ENCODE peak calls at places on chromosomes 3 and 15, in four cellular contexts. One of them, this sample, is unnamed.

GRCh38 chr3:38646630-38647029 is 2.9 kb downstream of the SCN5A start:
- DNase-seq in dorsolateral prefrontal cortex: no peak
- DNase-seq in heart right ventricle: no peak
- DNase-seq in A549: peak
- DNase-seq in this sample: no peak

GRCh38 chr3:13479332-13479581 is 849 bp upstream of the HDAC11 start:
- DNase-seq in dorsolateral prefrontal cortex: peak
- DNase-seq in heart right ventricle: peak
- DNase-seq in A549: no peak
- DNase-seq in this sample: no peak

GRCh38 chr3:76199382-76199781 is 414.0 kb upstream of the ZNF717 start:
- DNase-seq in dorsolateral prefrontal cortex: no peak
- DNase-seq in heart right ventricle: no peak
- DNase-seq in A549: no peak
- DNase-seq in this sample: peak

GRCh38 chr15:62164500-62165028 is 521 bp downstream of the C2CD4B start:
- DNase-seq in dorsolateral prefrontal cortex: peak
- DNase-seq in heart right ventricle: no peak
- DNase-seq in A549: peak
- DNase-seq in this sample: no peak

GRCh38 chr3:193016437-193016887 is 98.8 kb upstream of the MB21D2 start:
- DNase-seq in dorsolateral prefrontal cortex: peak
- DNase-seq in heart right ventricle: peak
- DNase-seq in A549: no peak
- DNase-seq in this sample: peak

GRCh38 chr15:40421246-40422157 is 15.9 kb downstream of the IVD start:
- DNase-seq in dorsolateral prefrontal cortex: peak
- DNase-seq in heart right ventricle: peak
- DNase-seq in A549: peak
- DNase-seq in this sample: no peak

GRCh38 chr3:197031315-197032285 is 2.0 kb upstream of the MELTF start:
- DNase-seq in dorsolateral prefrontal cortex: no peak
- DNase-seq in heart right ventricle: peak
- DNase-seq in A549: peak
- DNase-seq in this sample: peak

GRCh38 chr3:27756877-27757276 is 34.8 kb upstream of the EOMES start:
- DNase-seq in dorsolateral prefrontal cortex: no peak
- DNase-seq in heart right ventricle: no peak
- DNase-seq in A549: no peak
- DNase-seq in this sample: no peak

GRCh38 chr3:14768881-14769280 is 49.9 kb upstream of the FGD5 start:
- DNase-seq in dorsolateral prefrontal cortex: no peak
- DNase-seq in heart right ventricle: no peak
- DNase-seq in A549: no peak
- DNase-seq in this sample: no peak

GRCh38 chr3:155859859-155860258 is 5.6 kb upstream of the SLC33A1 start:
- DNase-seq in dorsolateral prefrontal cortex: no peak
- DNase-seq in heart right ventricle: no peak
- DNase-seq in A549: peak
- DNase-seq in this sample: no peak

GRCh38 chr3:78820497-78820896 is 947.3 kb downstream of the ROBO1 start:
- DNase-seq in dorsolateral prefrontal cortex: no peak
- DNase-seq in heart right ventricle: no peak
- DNase-seq in A549: no peak
- DNase-seq in this sample: no peak

GRCh38 chr3:71752911-71753715 is 542 bp upstream of the GPR27 start:
- DNase-seq in dorsolateral prefrontal cortex: peak
- DNase-seq in heart right ventricle: no peak
- DNase-seq in A549: no peak
- DNase-seq in this sample: no peak

GRCh38 chr15:41928100-41928499 is 34.2 kb upstream of the SPTBN5 start:
- DNase-seq in dorsolateral prefrontal cortex: no peak
- DNase-seq in heart right ventricle: no peak
- DNase-seq in A549: peak
- DNase-seq in this sample: no peak

GRCh38 chr3:175163686-175164085 is 304.6 kb downstream of the NAALADL2 start:
- DNase-seq in dorsolateral prefrontal cortex: peak
- DNase-seq in heart right ventricle: no peak
- DNase-seq in A549: no peak
- DNase-seq in this sample: peak

GRCh38 chr3:126659915-126660886 is 5.3 kb upstream of the TXNRD3 start:
- DNase-seq in dorsolateral prefrontal cortex: no peak
- DNase-seq in heart right ventricle: no peak
- DNase-seq in A549: peak
- DNase-seq in this sample: no peak

GRCh38 chr3:12869025-12869695 is 27.8 kb upstream of the RPL32 start:
- DNase-seq in dorsolateral prefrontal cortex: no peak
- DNase-seq in heart right ventricle: peak
- DNase-seq in A549: no peak
- DNase-seq in this sample: no peak

GRCh38 chr3:33233884-33234283 is 15.3 kb upstream of the SUSD5 start:
- DNase-seq in dorsolateral prefrontal cortex: no peak
- DNase-seq in heart right ventricle: no peak
- DNase-seq in A549: no peak
- DNase-seq in this sample: no peak

GRCh38 chr3:4988815-4989648 is 9.8 kb downstream of the BHLHE40 start:
- DNase-seq in dorsolateral prefrontal cortex: no peak
- DNase-seq in heart right ventricle: peak
- DNase-seq in A549: peak
- DNase-seq in this sample: no peak

GRCh38 chr15:63212050-63212973 is 22.9 kb downstream of the RAB8B start:
- DNase-seq in dorsolateral prefrontal cortex: no peak
- DNase-seq in heart right ventricle: no peak
- DNase-seq in A549: no peak
- DNase-seq in this sample: no peak

GRCh38 chr15:66651913-66652642 is 50.0 kb upstream of the SMAD6 start:
- DNase-seq in dorsolateral prefrontal cortex: no peak
- DNase-seq in heart right ventricle: no peak
- DNase-seq in A549: no peak
- DNase-seq in this sample: no peak

GRCh38 chr15:74730619-74731316 is 5.4 kb upstream of the CYP1A1 start:
- DNase-seq in dorsolateral prefrontal cortex: no peak
- DNase-seq in heart right ventricle: no peak
- DNase-seq in A549: no peak
- DNase-seq in this sample: no peak

GRCh38 chr3:77042892-77043291 is 3.0 kb downstream of the ROBO2 start:
- DNase-seq in dorsolateral prefrontal cortex: no peak
- DNase-seq in heart right ventricle: no peak
- DNase-seq in A549: no peak
- DNase-seq in this sample: no peak

GRCh38 chr15:84981711-84982300 is at the start of gene PDE8A:
- DNase-seq in dorsolateral prefrontal cortex: no peak
- DNase-seq in heart right ventricle: peak
- DNase-seq in A549: peak
- DNase-seq in this sample: no peak

GRCh38 chr15:39756806-39757522 is 25.7 kb downstream of the FSIP1 start:
- DNase-seq in dorsolateral prefrontal cortex: no peak
- DNase-seq in heart right ventricle: peak
- DNase-seq in A549: peak
- DNase-seq in this sample: peak

GRCh38 chr3:184186184-184186901 is at the start of gene ABCF3:
- DNase-seq in dorsolateral prefrontal cortex: no peak
- DNase-seq in heart right ventricle: no peak
- DNase-seq in A549: no peak
- DNase-seq in this sample: no peak

GRCh38 chr3:161263057-161263456 is 41.9 kb downstream of the NMD3 start:
- DNase-seq in dorsolateral prefrontal cortex: no peak
- DNase-seq in heart right ventricle: no peak
- DNase-seq in A549: no peak
- DNase-seq in this sample: no peak

GRCh38 chr15:39597336-39597735 is 16.5 kb downstream of the THBS1 start:
- DNase-seq in dorsolateral prefrontal cortex: no peak
- DNase-seq in heart right ventricle: no peak
- DNase-seq in A549: no peak
- DNase-seq in this sample: no peak

GRCh38 chr15:66650433-66650832 is 51.6 kb upstream of the SMAD6 start:
- DNase-seq in dorsolateral prefrontal cortex: no peak
- DNase-seq in heart right ventricle: no peak
- DNase-seq in A549: peak
- DNase-seq in this sample: no peak

GRCh38 chr15:100095896-100096600 is 245.7 kb downstream of the ADAMTS17 start:
- DNase-seq in dorsolateral prefrontal cortex: no peak
- DNase-seq in heart right ventricle: no peak
- DNase-seq in A549: no peak
- DNase-seq in this sample: no peak

GRCh38 chr15:64693134-64693533 is 82.3 kb downstream of the RBPMS2 start:
- DNase-seq in dorsolateral prefrontal cortex: no peak
- DNase-seq in heart right ventricle: peak
- DNase-seq in A549: peak
- DNase-seq in this sample: peak

GRCh38 chr3:184710870-184711365 is 946 bp downstream of the MAGEF1 start:
- DNase-seq in dorsolateral prefrontal cortex: peak
- DNase-seq in heart right ventricle: no peak
- DNase-seq in A549: peak
- DNase-seq in this sample: no peak

DNA sequence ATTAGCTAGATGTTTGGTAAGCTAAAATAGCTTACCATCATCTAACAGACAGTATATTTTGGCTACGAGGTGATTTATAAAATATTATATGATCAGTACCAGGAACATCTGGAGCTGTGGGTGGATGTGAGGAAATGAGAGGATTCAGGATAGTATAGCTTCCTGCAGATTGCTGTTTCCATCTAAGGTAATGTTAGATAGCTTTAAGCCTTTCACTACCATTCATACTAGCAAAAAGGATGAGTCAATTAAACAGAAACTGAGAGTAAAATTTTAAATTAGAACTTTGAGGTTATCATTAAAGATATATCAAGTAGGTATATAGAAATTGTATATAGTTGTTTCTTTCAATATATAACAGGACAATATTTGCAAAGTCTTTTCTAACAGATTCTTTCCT is 8.0 kb downstream of the ZBTB20 start:
- DNase-seq in dorsolateral prefrontal cortex: no peak
- DNase-seq in heart right ventricle: no peak
- DNase-seq in A549: no peak
- DNase-seq in this sample: no peak
- TF ChIP-seq CTCF in dorsolateral prefrontal cortex: no peak
- TF ChIP-seq CTCF in heart right ventricle: no peak
- TF ChIP-seq CTCF in A549: no peak
- TF ChIP-seq CTCF in this sample: no peak

GRCh38 chr3:50270422-50270831 is 1.5 kb downstream of the SEMA3B start:
- DNase-seq in dorsolateral prefrontal cortex: no peak
- DNase-seq in heart right ventricle: no peak
- DNase-seq in A549: no peak
- DNase-seq in this sample: no peak
- H3K4me3 ChIP-seq in dorsolateral prefrontal cortex: peak
- H3K4me3 ChIP-seq in heart right ventricle: no peak
- H3K4me3 ChIP-seq in A549: no peak
- H3K4me3 ChIP-seq in this sample: no peak

DNA sequence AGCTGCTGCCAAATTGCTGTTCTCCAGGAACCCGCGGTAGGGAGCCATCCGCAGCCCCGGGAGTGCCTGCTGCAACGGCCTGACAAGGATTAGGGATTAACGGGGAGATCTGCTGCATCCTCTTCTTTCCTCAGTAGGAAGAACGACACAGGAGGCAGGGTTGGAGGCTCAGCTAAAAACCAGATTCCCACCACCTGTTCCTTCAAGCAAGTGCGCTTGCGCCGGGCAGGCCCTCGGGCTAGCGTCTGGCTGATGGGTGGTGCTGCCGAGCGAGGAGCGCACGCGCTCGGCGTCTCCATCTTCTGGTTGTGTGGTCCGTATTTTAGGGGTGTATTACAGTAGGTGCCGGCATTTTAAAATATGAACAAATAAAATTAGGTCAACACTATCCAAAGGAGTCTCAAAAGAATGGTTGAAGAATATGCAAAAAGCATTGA is 25.4 kb upstream of the SLC25A26 start:
- DNase-seq in dorsolateral prefrontal cortex: peak
- DNase-seq in heart right ventricle: peak
- DNase-seq in A549: no peak
- DNase-seq in this sample: peak
- TF ChIP-seq CTCF in dorsolateral prefrontal cortex: peak
- TF ChIP-seq CTCF in heart right ventricle: peak
- TF ChIP-seq CTCF in A549: no peak
- TF ChIP-seq CTCF in this sample: peak

DNA sequence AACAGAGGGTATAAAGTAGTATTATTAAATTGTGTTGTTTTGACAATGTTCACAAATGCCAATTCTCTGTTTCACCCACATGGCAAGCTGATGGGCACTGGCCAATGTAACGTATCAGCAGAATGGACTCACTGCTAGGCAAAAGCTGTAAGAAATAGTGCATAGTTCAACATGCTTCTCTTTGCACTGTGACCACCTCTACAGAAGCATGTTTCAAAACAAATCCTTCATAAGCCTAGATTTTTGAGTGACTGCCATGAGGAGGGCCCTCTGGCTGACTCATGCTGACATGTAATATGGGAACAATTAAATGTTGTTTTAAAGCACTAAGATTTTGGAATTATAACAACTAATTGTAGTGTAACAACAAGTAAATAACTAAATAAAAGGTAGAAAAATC is 3.2 kb downstream of the GBE1 start:
- DNase-seq in dorsolateral prefrontal cortex: no peak
- DNase-seq in heart right ventricle: no peak
- DNase-seq in A549: no peak
- DNase-seq in this sample: peak
- H3K4me3 ChIP-seq in dorsolateral prefrontal cortex: no peak
- H3K4me3 ChIP-seq in heart right ventricle: no peak
- H3K4me3 ChIP-seq in A549: no peak
- H3K4me3 ChIP-seq in this sample: no peak

DNA sequence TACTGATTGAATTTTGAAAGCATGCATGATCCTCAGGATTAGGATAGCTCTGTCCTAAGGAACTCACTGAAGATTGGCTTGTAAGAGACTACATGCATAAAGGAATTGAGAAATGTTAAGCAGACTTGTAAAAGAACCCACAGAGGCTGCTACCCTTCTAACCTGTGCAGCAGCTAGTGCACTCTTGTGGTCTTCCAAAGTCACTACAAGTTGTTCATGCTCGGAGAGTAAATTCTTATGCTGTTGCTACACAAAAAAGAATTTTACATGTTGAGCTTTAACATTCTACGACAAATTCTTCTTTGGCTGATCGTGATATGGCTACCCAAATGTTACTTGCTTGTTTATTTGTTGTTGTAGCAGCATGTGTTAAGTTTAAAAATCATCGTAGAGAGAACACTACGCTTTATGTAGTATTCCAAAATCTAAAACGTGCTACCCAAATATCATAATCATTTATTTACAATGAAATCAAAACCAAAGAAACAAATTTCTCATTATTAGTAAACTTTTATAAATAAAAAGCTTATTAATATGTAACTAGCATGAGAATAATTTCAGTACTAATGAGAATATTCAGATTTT is 55.0 kb downstream of the GOLIM4 start:
- DNase-seq in dorsolateral prefrontal cortex: no peak
- DNase-seq in heart right ventricle: no peak
- DNase-seq in A549: peak
- DNase-seq in this sample: peak
- TF ChIP-seq CTCF in dorsolateral prefrontal cortex: peak
- TF ChIP-seq CTCF in heart right ventricle: peak
- TF ChIP-seq CTCF in A549: peak
- TF ChIP-seq CTCF in this sample: peak

GRCh38 chr3:198076722-198077308 is 116.8 kb downstream of the LMLN start:
- DNase-seq in dorsolateral prefrontal cortex: no peak
- DNase-seq in heart right ventricle: no peak
- DNase-seq in A549: no peak
- DNase-seq in this sample: no peak

GRCh38 chr3:198079771-198080520 is 119.9 kb downstream of the LMLN start:
- DNase-seq in dorsolateral prefrontal cortex: no peak
- DNase-seq in heart right ventricle: no peak
- DNase-seq in A549: peak
- DNase-seq in this sample: no peak

GRCh38 chr3:198080521-198081384 is 120.7 kb downstream of the LMLN start:
- DNase-seq in dorsolateral prefrontal cortex: peak
- DNase-seq in heart right ventricle: peak
- DNase-seq in A549: peak
- DNase-seq in this sample: no peak

GRCh38 chr3:198081421-198081844 is 121.4 kb downstream of the LMLN start:
- DNase-seq in dorsolateral prefrontal cortex: no peak
- DNase-seq in heart right ventricle: no peak
- DNase-seq in A549: no peak
- DNase-seq in this sample: no peak
- H3K4me3 ChIP-seq in dorsolateral prefrontal cortex: peak
- H3K4me3 ChIP-seq in heart right ventricle: no peak
- H3K4me3 ChIP-seq in A549: no peak
- H3K4me3 ChIP-seq in this sample: no peak

This sample was measured in astrocyte of the cerebellum.